ENCODE peak calls at places on chromosome 10, in five cellular contexts. L, X, S, D and P are unnamed samples.

GRCh38 chr10:11297136-11297535 is 279.5 kb downstream of the CELF2 start:
- DNase-seq in D (no peak), L (no peak), X (no peak), S (no peak), P (no peak)

GRCh38 chr10:117449636-117450035 is 74.4 kb upstream of the PDZD8 start:
- DNase-seq in X (peak), L (no peak), D (peak), S (no peak), P (no peak)

GRCh38 chr10:123863721-123864432 is 27.7 kb downstream of the CPXM2 start:
- DNase-seq in X (no peak), S (no peak), L (no peak), D (peak), P (no peak)

GRCh38 chr10:99782447-99783286 is at the start of gene ABCC2:
- DNase-seq in L (no peak), S (no peak), D (no peak), X (no peak), P (no peak)

GRCh38 chr10:28796606-28797512 is 119.5 kb downstream of the BAMBI start:
- DNase-seq in S (no peak), L (no peak), D (no peak), X (peak), P (peak)

GRCh38 chr10:3255616-3256015 is 83.0 kb upstream of the PITRM1 start:
- DNase-seq in S (no peak), L (peak), X (no peak), D (no peak), P (no peak)

GRCh38 chr10:11806706-11807105 is 16.4 kb upstream of the PROSER2 start:
- DNase-seq in L (no peak), X (no peak), D (no peak), S (no peak), P (no peak)

GRCh38 chr10:6525599-6526160 is 54.4 kb downstream of the PRKCQ start:
- DNase-seq in X (no peak), L (no peak), S (no peak), D (no peak), P (peak)

GRCh38 chr10:113297226-113297625 is 255.6 kb upstream of the HABP2 start:
- DNase-seq in D (no peak), S (no peak), X (no peak), L (no peak), P (peak)

GRCh38 chr10:97503413-97503812 is 4.7 kb downstream of the UBTD1 start:
- DNase-seq in L (no peak), S (no peak), D (no peak), X (no peak), P (no peak)

GRCh38 chr10:36351159-36351558 is 709.1 kb upstream of the FZD8 start:
- DNase-seq in L (no peak), D (no peak), S (no peak), X (peak), P (peak)

GRCh38 chr10:19385846-19386455 is 337.4 kb downstream of the MALRD1 start:
- DNase-seq in X (no peak), L (no peak), S (no peak), D (no peak), P (no peak)

GRCh38 chr10:131662851-131663250 is 238.0 kb upstream of the PPP2R2D start:
- DNase-seq in X (no peak), L (no peak), S (no peak), D (no peak), P (no peak)

GRCh38 chr10:126186746-126187145 is 201.5 kb downstream of the ADAM12 start:
- DNase-seq in S (no peak), X (no peak), D (no peak), L (no peak), P (no peak)

GRCh38 chr10:132861884-132862461 is 76.0 kb upstream of the NKX6-2 start:
- DNase-seq in D (no peak), S (no peak), X (no peak), L (peak), P (no peak)

GRCh38 chr10:63520463-63521388 is 475 bp upstream of the REEP3 start:
- DNase-seq in L (peak), D (peak), X (peak), S (peak), P (peak)

GRCh38 chr10:118793545-118793944 is 38.8 kb upstream of the CACUL1 start:
- DNase-seq in L (no peak), D (no peak), X (no peak), S (no peak), P (no peak)

GRCh38 chr10:95445223-95445836 is 115.8 kb downstream of the SORBS1 start:
- DNase-seq in X (peak), S (peak), L (peak), D (no peak), P (peak)

GRCh38 chr10:80730522-80730921 is 192.8 kb downstream of the SH2D4B start:
- DNase-seq in S (no peak), D (no peak), X (no peak), L (no peak), P (no peak)

GRCh38 chr10:5047912-5048628 is 44.4 kb upstream of the AKR1C2 start:
- DNase-seq in L (no peak), D (no peak), X (peak), S (no peak), P (peak)

GRCh38 chr10:114928818-114929217 is 9.2 kb upstream of the TRUB1 start:
- DNase-seq in X (peak), S (no peak), L (no peak), D (no peak), P (no peak)

GRCh38 chr10:131043039-131043691 is 268.4 kb downstream of the TCERG1L start:
- DNase-seq in S (no peak), D (no peak), L (no peak), X (no peak), P (no peak)

GRCh38 chr10:68137174-68137573 is 27.9 kb downstream of the MYPN start:
- DNase-seq in L (no peak), S (no peak), D (no peak), X (peak), P (no peak)

GRCh38 chr10:131186547-131187253 is 124.8 kb downstream of the TCERG1L start:
- DNase-seq in L (no peak), S (no peak), X (no peak), D (no peak), P (no peak)

GRCh38 chr10:51269816-51270215 is 195.5 kb downstream of the PRKG1 start:
- DNase-seq in D (no peak), S (no peak), X (peak), L (no peak), P (peak)

GRCh38 chr10:63752318-63752717 is 231.1 kb downstream of the REEP3 start:
- DNase-seq in D (peak), S (no peak), X (no peak), L (no peak), P (no peak)

GRCh38 chr10:42952358-42952757 is 124.5 kb upstream of the RET start:
- DNase-seq in D (peak), X (no peak), L (peak), S (peak), P (no peak)

GRCh38 chr10:127041561-127041960 is 136.3 kb downstream of the DOCK1 start:
- DNase-seq in D (no peak), S (peak), X (peak), L (no peak), P (peak)

GRCh38 chr10:10677479-10677878 is 340.2 kb upstream of the CELF2 start:
- DNase-seq in S (peak), L (peak), D (peak), X (peak), P (peak)

GRCh38 chr10:117565068-117565467 is 22.5 kb downstream of the EMX2 start:
- DNase-seq in D (no peak), L (no peak), X (no peak), S (no peak), P (no peak)

GRCh38 chr10:132103116-132103910 is 37.6 kb downstream of the JAKMIP3 start:
- DNase-seq in L (no peak), D (no peak), X (no peak), S (no peak), P (no peak)

GRCh38 chr10:48599830-48600134 is 5.1 kb downstream of the ARHGAP22 start:
- DNase-seq in X (no peak), D (no peak), L (no peak), S (no peak), P (no peak)

GRCh38 chr10:99235469-99235871 is at the start of gene HPSE2:
- DNase-seq in X (no peak), S (no peak), L (no peak), D (peak), P (no peak)

DNA sequence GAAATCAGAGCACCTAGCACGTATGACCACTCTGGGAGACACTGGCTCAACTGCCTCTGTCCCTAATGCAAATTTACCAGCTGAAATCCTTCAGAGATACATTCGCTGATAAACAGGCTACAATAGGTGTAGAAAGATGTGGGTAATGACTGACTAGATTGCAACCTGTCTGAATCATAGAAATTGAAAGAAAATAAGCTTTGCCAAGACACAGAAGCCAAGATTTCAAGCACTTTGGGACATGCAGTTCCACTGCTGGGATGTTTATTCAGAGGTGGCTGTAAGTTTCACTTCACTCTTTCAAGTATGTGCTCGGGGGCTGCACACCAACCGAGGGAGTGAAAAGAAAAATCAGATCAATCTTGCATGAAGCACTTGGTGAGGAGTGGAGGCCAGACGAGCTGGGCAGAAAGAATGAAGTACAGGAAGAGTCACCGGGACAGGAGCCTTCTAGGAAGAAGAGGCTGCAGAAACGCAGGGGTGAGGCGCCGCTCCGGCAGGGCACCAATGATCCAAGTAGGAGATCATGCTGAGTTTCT is 276.7 kb downstream of the PARD3 start:
- DNase-seq in L (no peak), X (no peak), S (no peak), D (no peak), P (peak)
- TF ChIP-seq CTCF in L (no peak), X (no peak), S (no peak), D (no peak), P (no peak)

GRCh38 chr10:110862961-110863360 is 8.8 kb upstream of the PDCD4 start:
- DNase-seq in D (no peak), X (no peak), L (no peak), S (no peak), P (no peak)

GRCh38 chr10:110863361-110863760 is 8.4 kb upstream of the PDCD4 start:
- DNase-seq in X (no peak), D (no peak), L (no peak), S (no peak), P (no peak)

GRCh38 chr10:110865184-110865803 is 6.4 kb upstream of the PDCD4 start:
- DNase-seq in L (no peak), S (peak), D (no peak), X (peak), P (peak)

GRCh38 chr10:110864662-110865140 is 7.0 kb upstream of the PDCD4 start:
- DNase-seq in X (no peak), D (no peak), L (no peak), S (no peak), P (no peak)

GRCh38 chr10:110863956-110864355 is 7.8 kb upstream of the PDCD4 start:
- DNase-seq in D (no peak), X (no peak), L (no peak), S (no peak), P (no peak)
- H3K4me3 ChIP-seq in D (no peak), X (no peak), L (no peak), S (no peak), P (no peak)

GRCh38 chr10:102630663-102631062 is 13.6 kb upstream of the TRIM8 start:
- DNase-seq in S (no peak), X (no peak), D (no peak), L (no peak), P (no peak)

GRCh38 chr10:102633848-102634247 is 10.4 kb upstream of the TRIM8 start:
- DNase-seq in D (no peak), X (no peak), S (no peak), L (no peak), P (no peak)

GRCh38 chr10:102633282-102633681 is 11.0 kb upstream of the TRIM8 start:
- DNase-seq in X (peak), S (no peak), L (no peak), D (no peak), P (peak)

GRCh38 chr10:102631525-102632393 is 12.5 kb upstream of the TRIM8 start:
- DNase-seq in S (no peak), D (no peak), X (no peak), L (no peak), P (no peak)

GRCh38 chr10:102632394-102633062 is 11.8 kb upstream of the TRIM8 start:
- DNase-seq in D (no peak), S (no peak), L (no peak), X (peak), P (peak)
- TF ChIP-seq CTCF in D (no peak), S (no peak), L (no peak), X (no peak), P (peak)

DNA sequence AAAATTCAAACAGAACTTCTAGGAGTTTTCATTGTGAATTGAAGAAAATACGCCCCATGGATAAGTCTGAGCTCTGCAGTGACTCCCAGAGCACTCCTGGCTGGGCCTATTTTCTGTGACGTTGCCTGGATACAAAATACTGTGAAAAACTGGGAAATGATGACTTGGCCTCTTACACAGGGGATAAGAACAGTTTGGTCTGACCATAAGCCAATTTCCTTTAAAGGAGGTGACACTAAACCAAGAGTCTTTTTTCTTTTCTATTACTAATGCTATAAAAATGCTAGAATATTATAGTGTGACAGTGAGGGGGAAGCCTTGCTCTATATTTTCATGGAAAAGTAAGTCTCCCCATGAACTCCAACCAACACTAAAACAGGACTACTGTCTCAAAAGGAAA is 45.6 kb downstream of the MYOF start:
- DNase-seq in L (no peak), X (peak), S (no peak), D (peak), P (peak)
- H3K4me3 ChIP-seq in L (no peak), X (peak), S (no peak), D (no peak), P (peak)

DNA sequence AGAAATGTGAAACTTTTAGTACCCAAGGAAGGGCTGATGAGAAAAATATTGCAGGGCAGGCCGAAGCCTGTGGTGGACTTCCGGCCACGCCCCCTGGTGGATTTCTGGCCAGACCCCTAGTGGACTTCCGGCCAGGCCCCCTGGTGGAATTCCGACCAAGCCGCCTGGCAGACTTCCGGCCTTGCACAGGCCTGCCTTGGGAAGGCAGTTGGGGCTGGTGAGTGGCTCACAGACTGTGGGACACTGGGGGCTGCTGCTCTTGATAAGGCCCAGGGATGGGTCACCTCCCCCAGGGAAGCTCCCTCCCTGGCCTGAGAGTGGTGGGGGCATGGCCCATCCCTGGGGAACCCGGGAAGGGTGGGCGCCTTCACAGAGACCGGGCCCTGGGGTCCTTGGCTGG is 116.4 kb upstream of the MKI67 start:
- DNase-seq in D (peak), X (no peak), L (no peak), S (no peak), P (no peak)
- TF ChIP-seq CTCF in D (peak), X (no peak), L (no peak), S (no peak), P (no peak)